ENCODE peak calls at places on chromosomes 4 and X, in five cellular contexts. Q is GM04503; N is cardiac muscle cell; K is activated CD4-positive, alpha-beta T cell treated with anti-CD3 and anti-CD28 coated beads for 48 hours; M is amniotic stem cell. D is an unnamed sample.

GRCh38 chrX:140765043-140765784 is 55.7 kb downstream of the LINC00632 start:
- DNase-seq in Q (no peak), N (peak; percentile 71), K (no peak), M (no peak), D (peak; percentile 70)

GRCh38 chr4:15665738-15666365 is 10.7 kb upstream of the FBXL5 start:
- DNase-seq in Q (no peak), N (peak; percentile 49), K (no peak), M (no peak), D (peak; percentile 69)

GRCh38 chrX:37380920-37381319 is 31.8 kb downstream of the PRRG1 start:
- DNase-seq in Q (no peak), N (peak; percentile 69), K (no peak), M (no peak), D (peak; percentile 37)

GRCh38 chr4:157459789-157460188 is 239.3 kb downstream of the GRIA2 start:
- DNase-seq in Q (no peak), N (no peak), K (no peak), M (no peak), D (no peak)

GRCh38 chr4:142353149-142353738 is 492.9 kb downstream of the INPP4B start:
- DNase-seq in Q (no peak), N (peak; percentile 81), K (no peak), M (no peak), D (peak; percentile 83)

GRCh38 chrX:112645774-112646173 is 34.0 kb downstream of the LHFPL1 start:
- DNase-seq in Q (no peak), N (no peak), K (no peak), M (no peak), D (no peak)

GRCh38 chr4:184699941-184700340 is 34.0 kb downstream of the CENPU start:
- DNase-seq in Q (no peak), N (no peak), K (no peak), M (no peak), D (peak; percentile 14)

GRCh38 chr4:108393870-108394269 is 225.1 kb upstream of the LEF1 start:
- DNase-seq in Q (no peak), N (no peak), K (no peak), M (no peak), D (no peak)

GRCh38 chr4:148814030-148814429 is 371.8 kb upstream of the NR3C2 start:
- DNase-seq in Q (no peak), N (no peak), K (no peak), M (no peak), D (no peak)

GRCh38 chr4:8419222-8420041 is 21.1 kb downstream of the ACOX3 start:
- DNase-seq in Q (no peak), N (peak; percentile 63), K (peak; percentile 77), M (no peak), D (peak; percentile 48)

GRCh38 chr4:124409044-124409443 is 303.5 kb downstream of the ANKRD50 start:
- DNase-seq in Q (no peak), N (no peak), K (no peak), M (no peak), D (peak; percentile 64)

GRCh38 chrX:119501511-119502148 is 33.4 kb downstream of the SLC25A5 start:
- DNase-seq in Q (no peak), N (no peak), K (no peak), M (no peak), D (no peak)

GRCh38 chr4:158094413-158095110 is 78.3 kb downstream of the GASK1B start:
- DNase-seq in Q (no peak), N (peak; percentile 45), K (no peak), M (no peak), D (peak; percentile 38)

GRCh38 chr4:150327262-150327780 is 249.1 kb downstream of the DCLK2 start:
- DNase-seq in Q (no peak), N (peak; percentile 34), K (no peak), M (no peak), D (no peak)

GRCh38 chr4:39913466-39913865 is 64.2 kb downstream of the PDS5A start:
- DNase-seq in Q (no peak), N (no peak), K (no peak), M (no peak), D (no peak)

GRCh38 chr4:3522651-3523050 is 9.6 kb downstream of the LRPAP1 start:
- DNase-seq in Q (no peak), N (no peak), K (peak; percentile 1), M (no peak), D (no peak)

GRCh38 chrX:69319376-69319775 is 154.1 kb upstream of the PJA1 start:
- DNase-seq in Q (no peak), N (no peak), K (no peak), M (no peak), D (no peak)

GRCh38 chr4:54433686-54434085 is 204.6 kb downstream of the PDGFRA start:
- DNase-seq in Q (no peak), N (peak; percentile 58), K (no peak), M (no peak), D (peak; percentile 46)

GRCh38 chr4:17494258-17494657 is 17.6 kb downstream of the QDPR start:
- DNase-seq in Q (peak; percentile 30), N (peak; percentile 66), K (peak; percentile 35), M (no peak), D (peak; percentile 82)

GRCh38 chrX:46630141-46630540 is 56.6 kb downstream of the CHST7 start:
- DNase-seq in Q (no peak), N (no peak), K (no peak), M (no peak), D (peak; percentile 53)

GRCh38 chr4:153234923-153235322 is 30.7 kb downstream of the TRIM2 start:
- DNase-seq in Q (no peak), N (peak; percentile 53), K (no peak), M (no peak), D (peak; percentile 62)

GRCh38 chrX:8364369-8365141 is 100.1 kb upstream of the VCX3B start:
- DNase-seq in Q (no peak), N (peak; percentile 35), K (peak; percentile 3), M (no peak), D (no peak)

GRCh38 chr4:56976283-56976877 is 1.0 kb downstream of the NOA1 start:
- DNase-seq in Q (no peak), N (peak; percentile 13), K (peak; percentile 23), M (no peak), D (peak; percentile 55)

GRCh38 chr4:119029847-119030535 is 105.6 kb upstream of the MYOZ2 start:
- DNase-seq in Q (no peak), N (no peak), K (no peak), M (no peak), D (no peak)

GRCh38 chr4:64402684-64403083 is 6.6 kb downstream of the TECRL start:
- DNase-seq in Q (no peak), N (no peak), K (no peak), M (no peak), D (no peak)

GRCh38 chr4:139319571-139319970 is 17.3 kb upstream of the NDUFC1 start:
- DNase-seq in Q (no peak), N (no peak), K (no peak), M (no peak), D (no peak)

GRCh38 chrX:140346711-140347110 is 158.2 kb downstream of the SOX3 start:
- DNase-seq in Q (no peak), N (no peak), K (no peak), M (no peak), D (peak; percentile 17)

GRCh38 chrX:94676285-94676684 is 1002.3 kb downstream of the FAM133A start:
- DNase-seq in Q (no peak), N (no peak), K (no peak), M (no peak), D (no peak)

GRCh38 chrX:101417981-101418841 is 10.2 kb downstream of the HNRNPH2 start:
- DNase-seq in Q (no peak), N (peak; percentile 48), K (peak; percentile 40), M (peak; percentile 1), D (peak; percentile 50)

GRCh38 chr4:184649971-184650855 is 675 bp downstream of the PRIMPOL start:
- DNase-seq in Q (no peak), N (peak; percentile 45), K (peak; percentile 28), M (no peak), D (peak; percentile 89)

GRCh38 chrX:115350696-115351408 is 61.3 kb downstream of the LUZP4 start:
- DNase-seq in Q (peak; percentile 8), N (no peak), K (no peak), M (no peak), D (peak; percentile 78)

D was measured in GM23248.